ENCODE peak calls at places on chromosomes 11 and 22, in nine cellular contexts. Y, K, T, B, A, I, F, Z and J are unnamed samples.

GRCh38 chr11:9745411-9746211 is 81.7 kb downstream of the SWAP70 start:
- DNase-seq in Y (no peak), K (no peak), T (no peak), B (no peak), A (no peak), I (no peak), F (no peak), Z (no peak), J (no peak)

GRCh38 chr11:69013009-69013951 is at the start of gene MRGPRF:
- DNase-seq in Y (no peak), K (peak), T (peak), B (no peak), A (peak), I (no peak), F (peak), Z (peak), J (peak)

GRCh38 chr11:22797081-22797480 is 32.5 kb downstream of the SVIP start:
- DNase-seq in Y (no peak), K (no peak), T (no peak), B (no peak), A (no peak), I (no peak), F (no peak), Z (no peak), J (no peak)

GRCh38 chr22:46538816-46539163 is 1.4 kb upstream of the CELSR1 start:
- DNase-seq in Y (peak), K (no peak), T (peak), B (no peak), A (no peak), I (peak), F (no peak), Z (no peak), J (no peak)

GRCh38 chr22:23251445-23252093 is 71.3 kb downstream of the BCR start:
- DNase-seq in Y (no peak), K (no peak), T (no peak), B (no peak), A (peak), I (peak), F (no peak), Z (no peak), J (peak)

GRCh38 chr11:63641727-63642126 is 27.5 kb upstream of the PLAAT3 start:
- DNase-seq in Y (no peak), K (no peak), T (no peak), B (no peak), A (no peak), I (no peak), F (no peak), Z (peak), J (no peak)

GRCh38 chr11:63882555-63883242 is 34.3 kb downstream of the RCOR2 start:
- DNase-seq in Y (no peak), K (no peak), T (no peak), B (no peak), A (peak), I (no peak), F (peak), Z (no peak), J (no peak)

GRCh38 chr22:48683640-48684039 is 1144.0 kb downstream of the BRD1 start:
- DNase-seq in Y (no peak), K (no peak), T (no peak), B (no peak), A (no peak), I (no peak), F (no peak), Z (no peak), J (no peak)

GRCh38 chr22:36764641-36765040 is 11.3 kb downstream of the IFT27 start:
- DNase-seq in Y (no peak), K (no peak), T (no peak), B (no peak), A (no peak), I (no peak), F (peak), Z (no peak), J (no peak)

GRCh38 chr11:34679681-34680080 is 58.8 kb downstream of the EHF start:
- DNase-seq in Y (no peak), K (no peak), T (no peak), B (no peak), A (peak), I (no peak), F (no peak), Z (no peak), J (no peak)

GRCh38 chr11:121291896-121292502 is 572 bp upstream of the SC5D start:
- DNase-seq in Y (no peak), K (no peak), T (no peak), B (no peak), A (no peak), I (no peak), F (peak), Z (no peak), J (no peak)

GRCh38 chr11:122861631-122862030 is 20.9 kb upstream of the JHY start:
- DNase-seq in Y (no peak), K (no peak), T (no peak), B (no peak), A (no peak), I (no peak), F (no peak), Z (no peak), J (no peak)

GRCh38 chr11:96084610-96085348 is 160.9 kb upstream of the MTMR2 start:
- DNase-seq in Y (no peak), K (no peak), T (no peak), B (no peak), A (no peak), I (no peak), F (no peak), Z (no peak), J (no peak)

GRCh38 chr22:25970348-25970995 is 198.8 kb upstream of the SEZ6L start:
- DNase-seq in Y (no peak), K (no peak), T (no peak), B (no peak), A (no peak), I (no peak), F (peak), Z (no peak), J (no peak)

GRCh38 chr11:8776209-8776608 is 93.6 kb downstream of the RPL27A start:
- DNase-seq in Y (no peak), K (no peak), T (no peak), B (no peak), A (no peak), I (no peak), F (no peak), Z (no peak), J (no peak)

GRCh38 chr22:26986051-26986881 is 328.9 kb downstream of the MIAT start:
- DNase-seq in Y (no peak), K (no peak), T (no peak), B (no peak), A (no peak), I (no peak), F (no peak), Z (no peak), J (no peak)

GRCh38 chr22:48820481-48821345 is 1007.0 kb downstream of the BRD1 start:
- DNase-seq in Y (no peak), K (no peak), T (no peak), B (no peak), A (no peak), I (no peak), F (no peak), Z (no peak), J (no peak)

GRCh38 chr11:130780437-130780836 is 135.8 kb downstream of the SNX19 start:
- DNase-seq in Y (no peak), K (no peak), T (no peak), B (no peak), A (no peak), I (no peak), F (no peak), Z (no peak), J (no peak)

GRCh38 chr22:37546436-37547248 is 13.6 kb upstream of the CDC42EP1 start:
- DNase-seq in Y (no peak), K (no peak), T (no peak), B (no peak), A (peak), I (no peak), F (peak), Z (no peak), J (peak)

GRCh38 chr11:44671234-44671633 is 55.5 kb upstream of the TSPAN18 start:
- DNase-seq in Y (no peak), K (no peak), T (no peak), B (no peak), A (no peak), I (no peak), F (no peak), Z (no peak), J (no peak)

GRCh38 chr11:33753304-33753703 is 17.1 kb upstream of the CD59 start:
- DNase-seq in Y (no peak), K (no peak), T (peak), B (no peak), A (no peak), I (peak), F (no peak), Z (no peak), J (no peak)

GRCh38 chr11:33869511-33870422 is 22.1 kb downstream of the LMO2 start:
- DNase-seq in Y (no peak), K (no peak), T (no peak), B (no peak), A (peak), I (peak), F (peak), Z (no peak), J (peak)

GRCh38 chr22:40348025-40348658 is 1.8 kb downstream of the ADSL start:
- DNase-seq in Y (peak), K (no peak), T (peak), B (peak), A (peak), I (peak), F (peak), Z (no peak), J (peak)

GRCh38 chr11:102293873-102294601 is 23.2 kb upstream of the BIRC3 start:
- DNase-seq in Y (no peak), K (no peak), T (peak), B (no peak), A (no peak), I (peak), F (peak), Z (no peak), J (no peak)